ENCODE peak calls at places on chromosome 11, in eight cellular contexts. W, Y, O, J, F, P, A and I are unnamed samples.

GRCh38 chr11:131748146-131749050 is 378.0 kb downstream of the NTM start:
- DNase-seq in W (peak), Y (peak), O (peak), J (peak), F (peak), P (peak), A (peak), I (peak)

GRCh38 chr11:35986958-35987357 is 43.1 kb downstream of the LDLRAD3 start:
- DNase-seq in W (no peak), Y (no peak), O (no peak), J (no peak), F (no peak), P (no peak), A (no peak), I (no peak)

GRCh38 chr11:76577199-76577920 is 93.2 kb downstream of the LRRC32 start:
- DNase-seq in W (no peak), Y (no peak), O (peak), J (no peak), F (no peak), P (no peak), A (peak), I (no peak)

GRCh38 chr11:2220173-2220771 is 48.7 kb upstream of the TH start:
- DNase-seq in W (no peak), Y (no peak), O (no peak), J (no peak), F (no peak), P (no peak), A (no peak), I (no peak)

GRCh38 chr11:37512156-37512780 is 914.2 kb upstream of the RAG2 start:
- DNase-seq in W (no peak), Y (no peak), O (no peak), J (no peak), F (no peak), P (no peak), A (no peak), I (peak)

GRCh38 chr11:46541593-46542371 is 52.0 kb downstream of the AMBRA1 start:
- DNase-seq in W (no peak), Y (no peak), O (peak), J (peak), F (no peak), P (no peak), A (no peak), I (no peak)

GRCh38 chr11:74138572-74138971 is 32.2 kb downstream of the C2CD3 start:
- DNase-seq in W (no peak), Y (no peak), O (no peak), J (peak), F (no peak), P (no peak), A (no peak), I (no peak)

GRCh38 chr11:35593143-35593542 is 25.1 kb upstream of the FJX1 start:
- DNase-seq in W (peak), Y (no peak), O (no peak), J (no peak), F (no peak), P (no peak), A (no peak), I (no peak)

GRCh38 chr11:106728861-106729260 is 289.4 kb downstream of the GUCY1A2 start:
- DNase-seq in W (no peak), Y (no peak), O (no peak), J (no peak), F (no peak), P (no peak), A (no peak), I (no peak)

GRCh38 chr11:77705195-77705876 is 67.7 kb upstream of the CLNS1A start:
- DNase-seq in W (no peak), Y (no peak), O (no peak), J (no peak), F (no peak), P (no peak), A (no peak), I (no peak)

GRCh38 chr11:105923814-105924213 is 98.2 kb downstream of the MSANTD4 start:
- DNase-seq in W (no peak), Y (no peak), O (no peak), J (peak), F (no peak), P (no peak), A (no peak), I (no peak)

GRCh38 chr11:20238712-20239111 is 78.4 kb upstream of the DBX1 start:
- DNase-seq in W (no peak), Y (no peak), O (no peak), J (no peak), F (no peak), P (no peak), A (no peak), I (peak)

GRCh38 chr11:109308551-109308950 is 113.4 kb upstream of the C11orf87 start:
- DNase-seq in W (no peak), Y (no peak), O (no peak), J (no peak), F (no peak), P (no peak), A (no peak), I (no peak)

GRCh38 chr11:26490546-26490945 is 81.5 kb downstream of the MUC15 start:
- DNase-seq in W (no peak), Y (no peak), O (no peak), J (no peak), F (no peak), P (no peak), A (no peak), I (no peak)

GRCh38 chr11:693887-694562 is 997 bp downstream of the DEAF1 start:
- DNase-seq in W (no peak), Y (no peak), O (peak), J (no peak), F (no peak), P (no peak), A (no peak), I (no peak)

GRCh38 chr11:27467181-27467913 is 5.2 kb downstream of the LGR4 start:
- DNase-seq in W (no peak), Y (no peak), O (no peak), J (no peak), F (no peak), P (no peak), A (no peak), I (no peak)

GRCh38 chr11:79045018-79045787 is 395.6 kb downstream of the TENM4 start:
- DNase-seq in W (no peak), Y (no peak), O (no peak), J (peak), F (no peak), P (no peak), A (no peak), I (peak)

GRCh38 chr11:7533199-7534029 is 19.6 kb downstream of the PPFIBP2 start:
- DNase-seq in W (no peak), Y (no peak), O (no peak), J (no peak), F (no peak), P (no peak), A (no peak), I (no peak)

GRCh38 chr11:17735823-17736772 is 1.5 kb downstream of the KCNC1 start:
- DNase-seq in W (no peak), Y (no peak), O (no peak), J (peak), F (no peak), P (no peak), A (peak), I (peak)

GRCh38 chr11:43130616-43131015 is 181.2 kb upstream of the API5 start:
- DNase-seq in W (no peak), Y (no peak), O (no peak), J (peak), F (peak), P (no peak), A (no peak), I (peak)

GRCh38 chr11:104104201-104104600 is 59.7 kb downstream of the PDGFD start:
- DNase-seq in W (no peak), Y (no peak), O (no peak), J (no peak), F (no peak), P (no peak), A (no peak), I (no peak)

GRCh38 chr11:838441-839279 is 3.7 kb downstream of the POLR2L start:
- DNase-seq in W (no peak), Y (no peak), O (no peak), J (no peak), F (no peak), P (no peak), A (no peak), I (peak)

GRCh38 chr11:61290905-61291690 is 4.0 kb downstream of the VWCE start:
- DNase-seq in W (no peak), Y (peak), O (no peak), J (no peak), F (no peak), P (no peak), A (no peak), I (no peak)